ENCODE peak calls at places on chromosomes 12 and 14, in eight cellular contexts. B, O, J, I, S, V, P and W are unnamed samples.

GRCh38 chr14:50816419-50817047 is 14.4 kb downstream of the NIN start:
- DNase-seq in B (no peak), O (no peak), J (no peak), I (no peak), S (peak), V (no peak), P (no peak), W (no peak)

GRCh38 chr14:105878554-105878953 is 352.2 kb downstream of the TMEM121 start:
- DNase-seq in B (no peak), O (peak), J (no peak), I (no peak), S (no peak), V (no peak), P (no peak), W (no peak)

GRCh38 chr12:62250671-62251608 is 9.3 kb upstream of the USP15 start:
- DNase-seq in B (peak), O (no peak), J (peak), I (no peak), S (no peak), V (no peak), P (no peak), W (no peak)

GRCh38 chr12:11958216-11959091 is 112.3 kb upstream of the BCL2L14 start:
- DNase-seq in B (peak), O (no peak), J (peak), I (no peak), S (no peak), V (no peak), P (no peak), W (no peak)

GRCh38 chr12:45315462-45315861 is 99.6 kb downstream of the ANO6 start:
- DNase-seq in B (no peak), O (no peak), J (no peak), I (no peak), S (no peak), V (no peak), P (no peak), W (no peak)

GRCh38 chr12:56591961-56592360 is 38.2 kb downstream of the BAZ2A start:
- DNase-seq in B (no peak), O (no peak), J (no peak), I (no peak), S (no peak), V (no peak), P (no peak), W (no peak)

GRCh38 chr14:90276627-90277367 is 20.4 kb downstream of the PSMC1 start:
- DNase-seq in B (peak), O (no peak), J (no peak), I (peak), S (no peak), V (no peak), P (no peak), W (no peak)

GRCh38 chr12:117967512-117967911 is 1.3 kb downstream of the KSR2 start:
- DNase-seq in B (no peak), O (no peak), J (no peak), I (no peak), S (peak), V (no peak), P (no peak), W (no peak)

GRCh38 chr12:89825591-89826449 is 117.2 kb upstream of the ATP2B1 start:
- DNase-seq in B (peak), O (no peak), J (no peak), I (no peak), S (peak), V (no peak), P (no peak), W (no peak)

GRCh38 chr14:38794674-38795073 is 308.4 kb downstream of the SEC23A start:
- DNase-seq in B (no peak), O (no peak), J (no peak), I (no peak), S (no peak), V (no peak), P (no peak), W (no peak)

GRCh38 chr14:75554482-75554881 is 23.9 kb upstream of the FLVCR2 start:
- DNase-seq in B (peak), O (no peak), J (peak), I (no peak), S (no peak), V (no peak), P (no peak), W (no peak)

GRCh38 chr14:102996941-102997340 is 60.4 kb downstream of the CDC42BPB start:
- DNase-seq in B (no peak), O (no peak), J (no peak), I (no peak), S (no peak), V (no peak), P (no peak), W (no peak)

GRCh38 chr12:41034686-41035085 is 153.4 kb upstream of the PDZRN4 start:
- DNase-seq in B (peak), O (no peak), J (peak), I (no peak), S (no peak), V (no peak), P (no peak), W (no peak)

GRCh38 chr12:53782093-53782703 is 30.4 kb upstream of the CISTR start:
- DNase-seq in B (peak), O (no peak), J (no peak), I (no peak), S (peak), V (no peak), P (no peak), W (no peak)

GRCh38 chr12:31386364-31386777 is 60.4 kb upstream of the SINHCAF start:
- DNase-seq in B (no peak), O (no peak), J (no peak), I (no peak), S (no peak), V (no peak), P (no peak), W (no peak)

GRCh38 chr14:22850944-22851790 is 14.8 kb downstream of the MMP14 start:
- DNase-seq in B (peak), O (peak), J (peak), I (no peak), S (no peak), V (peak), P (no peak), W (peak)

GRCh38 chr14:101233391-101233790 is 327.9 kb upstream of the DIO3 start:
- DNase-seq in B (no peak), O (no peak), J (no peak), I (no peak), S (no peak), V (no peak), P (no peak), W (no peak)

GRCh38 chr14:88422919-88423318 is 37.5 kb downstream of the SPATA7 start:
- DNase-seq in B (peak), O (no peak), J (peak), I (no peak), S (no peak), V (no peak), P (no peak), W (no peak)

GRCh38 chr12:111488271-111488670 is 82.5 kb downstream of the SH2B3 start:
- DNase-seq in B (no peak), O (no peak), J (no peak), I (no peak), S (peak), V (no peak), P (no peak), W (no peak)

GRCh38 chr14:33812596-33812995 is 138.3 kb downstream of the EGLN3 start:
- DNase-seq in B (no peak), O (no peak), J (no peak), I (no peak), S (no peak), V (no peak), P (no peak), W (no peak)

GRCh38 chr12:119235352-119235751 is 56.6 kb downstream of the HSPB8 start:
- DNase-seq in B (no peak), O (no peak), J (no peak), I (no peak), S (peak), V (no peak), P (no peak), W (no peak)

GRCh38 chr12:80313184-80313583 is 130.9 kb upstream of the PTPRQ start:
- DNase-seq in B (peak), O (no peak), J (no peak), I (no peak), S (no peak), V (no peak), P (no peak), W (no peak)